ENCODE peak calls at places on chromosomes 6 and 20, in eight cellular contexts. I, J, L, O, V, Y, R and T are unnamed samples.

GRCh38 chr20:63620991-63621390 is 5.9 kb downstream of the GMEB2 start:
- DNase-seq in I (no peak), J (no peak), L (no peak), O (no peak), V (no peak), Y (no peak), R (no peak), T (no peak)

GRCh38 chr6:9540534-9541126 is 874.2 kb downstream of the TFAP2A start:
- DNase-seq in I (no peak), J (no peak), L (no peak), O (peak; percentile 24), V (no peak), Y (no peak), R (peak; percentile 39), T (peak; percentile 79)

GRCh38 chr6:145836170-145836569 is 21.6 kb upstream of the FBXO30 start:
- DNase-seq in I (no peak), J (no peak), L (no peak), O (no peak), V (no peak), Y (no peak), R (no peak), T (peak; percentile 77)

GRCh38 chr20:11982958-11983470 is 65.3 kb downstream of the BTBD3 start:
- DNase-seq in I (no peak), J (no peak), L (no peak), O (no peak), V (no peak), Y (no peak), R (no peak), T (no peak)

GRCh38 chr20:37651932-37652331 is 41.9 kb upstream of the CTNNBL1 start:
- DNase-seq in I (no peak), J (no peak), L (no peak), O (peak; percentile 14), V (peak; percentile 43), Y (no peak), R (peak; percentile 33), T (peak; percentile 33)

GRCh38 chr20:19462491-19462890 is 250.0 kb downstream of the SLC24A3 start:
- DNase-seq in I (no peak), J (no peak), L (no peak), O (no peak), V (no peak), Y (no peak), R (no peak), T (no peak)

GRCh38 chr6:163538331-163538730 is 123.8 kb downstream of the QKI start:
- DNase-seq in I (no peak), J (no peak), L (no peak), O (no peak), V (no peak), Y (no peak), R (no peak), T (no peak)

GRCh38 chr6:104407957-104408356 is 451.8 kb downstream of the HACE1 start:
- DNase-seq in I (no peak), J (no peak), L (no peak), O (no peak), V (no peak), Y (no peak), R (no peak), T (no peak)

GRCh38 chr6:26197736-26198625 is 110.8 kb downstream of the HFE start:
- DNase-seq in I (no peak), J (peak; percentile 29), L (no peak), O (no peak), V (no peak), Y (no peak), R (no peak), T (peak; percentile 27)

GRCh38 chr6:126127662-126128061 is 141.3 kb downstream of the TRMT11 start:
- DNase-seq in I (no peak), J (no peak), L (no peak), O (no peak), V (no peak), Y (no peak), R (no peak), T (no peak)

GRCh38 chr6:35972471-35972985 is 51.6 kb upstream of the SRPK1 start:
- DNase-seq in I (no peak), J (no peak), L (no peak), O (no peak), V (no peak), Y (no peak), R (peak; percentile 46), T (no peak)

GRCh38 chr6:47709160-47709559 is 10.8 kb downstream of the ADGRF4 start:
- DNase-seq in I (no peak), J (no peak), L (no peak), O (no peak), V (no peak), Y (no peak), R (no peak), T (no peak)

GRCh38 chr6:27726620-27727023 is 185.6 kb downstream of the OR2B2 start:
- DNase-seq in I (no peak), J (no peak), L (no peak), O (no peak), V (no peak), Y (no peak), R (peak; percentile 14), T (no peak)

GRCh38 chr6:110415297-110415916 is at the start of gene DDO:
- DNase-seq in I (no peak), J (no peak), L (no peak), O (peak; percentile 91), V (peak; percentile 85), Y (no peak), R (no peak), T (peak; percentile 34)

GRCh38 chr20:33209789-33210188 is 7.4 kb upstream of the BPIFA3 start:
- DNase-seq in I (peak; percentile 14), J (peak; percentile 18), L (peak; percentile 95), O (peak; percentile 68), V (peak; percentile 58), Y (no peak), R (peak; percentile 78), T (peak; percentile 66)

GRCh38 chr6:29834564-29835436 is 7.2 kb downstream of the HLA-G start:
- DNase-seq in I (peak; percentile 41), J (peak; percentile 54), L (peak; percentile 29), O (peak; percentile 31), V (no peak), Y (no peak), R (peak; percentile 44), T (peak; percentile 20)

GRCh38 chr6:44152109-44152461 is 6.5 kb upstream of the CAPN11 start:
- DNase-seq in I (no peak), J (no peak), L (no peak), O (no peak), V (no peak), Y (no peak), R (no peak), T (no peak)

GRCh38 chr20:34108616-34109174 is 3.3 kb downstream of the EIF2S2 start:
- DNase-seq in I (no peak), J (no peak), L (no peak), O (no peak), V (no peak), Y (no peak), R (no peak), T (no peak)

GRCh38 chr6:43989556-43990248 is 137.6 kb downstream of the MRPL14 start:
- DNase-seq in I (no peak), J (no peak), L (no peak), O (no peak), V (no peak), Y (no peak), R (no peak), T (no peak)

GRCh38 chr6:6319947-6320811 is at the start of gene F13A1:
- DNase-seq in I (no peak), J (no peak), L (no peak), O (no peak), V (peak; percentile 18), Y (no peak), R (no peak), T (no peak)

GRCh38 chr20:32582659-32583580 is 2.2 kb downstream of the NOL4L start:
- DNase-seq in I (peak; percentile 33), J (peak; percentile 17), L (peak; percentile 66), O (peak; percentile 58), V (peak; percentile 30), Y (no peak), R (peak; percentile 50), T (no peak)

GRCh38 chr6:163513570-163514166 is 99.2 kb downstream of the QKI start:
- DNase-seq in I (no peak), J (no peak), L (no peak), O (no peak), V (no peak), Y (no peak), R (no peak), T (no peak)

GRCh38 chr20:58692579-58693225 is at the start of gene NPEPL1:
- DNase-seq in I (peak; percentile 70), J (peak; percentile 45), L (peak; percentile 65), O (peak; percentile 95), V (peak; percentile 79), Y (no peak), R (no peak), T (peak; percentile 72)

GRCh38 chr20:18543932-18544331 is 23.3 kb upstream of the SMIM26 start:
- DNase-seq in I (no peak), J (no peak), L (no peak), O (no peak), V (peak; percentile 18), Y (no peak), R (no peak), T (no peak)

GRCh38 chr6:148824291-148824690 is 77.5 kb downstream of the UST start:
- DNase-seq in I (no peak), J (no peak), L (no peak), O (no peak), V (no peak), Y (no peak), R (no peak), T (no peak)